ENCODE peak calls at places on chromosome 18, in nine cellular contexts. One of them, this sample, is unnamed.

GRCh38 chr18:59623456-59624383 is 73.5 kb downstream of the CCBE1 start:
- DNase-seq in hippocampal formation: no peak
- DNase-seq in sigmoid colon: no peak
- DNase-seq in ELR: peak
- DNase-seq in G401: no peak
- DNase-seq in iris pigment epithelial cell: peak
- DNase-seq in T-helper 1 cell: no peak
- DNase-seq in retina: no peak
- DNase-seq in NCI-H1092 treated with DMSO at 0.1 percent for 48 hours: no peak
- DNase-seq in this sample: peak

GRCh38 chr18:74370163-74370562 is 54.5 kb downstream of the C18orf63 start:
- DNase-seq in hippocampal formation: no peak
- DNase-seq in sigmoid colon: no peak
- DNase-seq in T-helper 1 cell: no peak
- DNase-seq in iris pigment epithelial cell: no peak
- DNase-seq in G401: no peak
- DNase-seq in ELR: no peak
- DNase-seq in retina: no peak
- DNase-seq in NCI-H1092 treated with DMSO at 0.1 percent for 48 hours: no peak
- DNase-seq in this sample: no peak

GRCh38 chr18:68874361-68874760 is 76.5 kb downstream of the CCDC102B start:
- DNase-seq in hippocampal formation: no peak
- DNase-seq in NCI-H1092 treated with DMSO at 0.1 percent for 48 hours: no peak
- DNase-seq in sigmoid colon: no peak
- DNase-seq in iris pigment epithelial cell: peak
- DNase-seq in ELR: no peak
- DNase-seq in T-helper 1 cell: no peak
- DNase-seq in G401: no peak
- DNase-seq in retina: no peak
- DNase-seq in this sample: peak

GRCh38 chr18:46668135-46668534 is 11.1 kb upstream of the LOXHD1 start:
- DNase-seq in retina: no peak
- DNase-seq in sigmoid colon: peak
- DNase-seq in NCI-H1092 treated with DMSO at 0.1 percent for 48 hours: no peak
- DNase-seq in iris pigment epithelial cell: no peak
- DNase-seq in hippocampal formation: no peak
- DNase-seq in ELR: no peak
- DNase-seq in T-helper 1 cell: no peak
- DNase-seq in G401: peak
- DNase-seq in this sample: no peak

GRCh38 chr18:32086866-32087265 is 4.8 kb upstream of the RNF138 start:
- DNase-seq in NCI-H1092 treated with DMSO at 0.1 percent for 48 hours: no peak
- DNase-seq in G401: no peak
- DNase-seq in T-helper 1 cell: no peak
- DNase-seq in retina: no peak
- DNase-seq in iris pigment epithelial cell: peak
- DNase-seq in hippocampal formation: no peak
- DNase-seq in ELR: peak
- DNase-seq in sigmoid colon: no peak
- DNase-seq in this sample: peak

GRCh38 chr18:46660955-46661749 is 4.1 kb upstream of the LOXHD1 start:
- DNase-seq in G401: peak
- DNase-seq in hippocampal formation: peak
- DNase-seq in sigmoid colon: no peak
- DNase-seq in retina: peak
- DNase-seq in iris pigment epithelial cell: peak
- DNase-seq in ELR: peak
- DNase-seq in T-helper 1 cell: no peak
- DNase-seq in NCI-H1092 treated with DMSO at 0.1 percent for 48 hours: peak
- DNase-seq in this sample: peak

GRCh38 chr18:37516361-37516853 is 49.2 kb downstream of the CELF4 start:
- DNase-seq in NCI-H1092 treated with DMSO at 0.1 percent for 48 hours: no peak
- DNase-seq in T-helper 1 cell: no peak
- DNase-seq in G401: no peak
- DNase-seq in ELR: no peak
- DNase-seq in retina: no peak
- DNase-seq in sigmoid colon: no peak
- DNase-seq in hippocampal formation: no peak
- DNase-seq in iris pigment epithelial cell: no peak
- DNase-seq in this sample: no peak

GRCh38 chr18:31551883-31552282 is 39.8 kb upstream of the TTR start:
- DNase-seq in sigmoid colon: no peak
- DNase-seq in hippocampal formation: no peak
- DNase-seq in T-helper 1 cell: no peak
- DNase-seq in retina: no peak
- DNase-seq in iris pigment epithelial cell: no peak
- DNase-seq in G401: no peak
- DNase-seq in ELR: no peak
- DNase-seq in NCI-H1092 treated with DMSO at 0.1 percent for 48 hours: no peak
- DNase-seq in this sample: no peak

GRCh38 chr18:9521770-9522169 is 46.5 kb downstream of the RALBP1 start:
- DNase-seq in hippocampal formation: no peak
- DNase-seq in sigmoid colon: no peak
- DNase-seq in NCI-H1092 treated with DMSO at 0.1 percent for 48 hours: no peak
- DNase-seq in retina: no peak
- DNase-seq in ELR: no peak
- DNase-seq in T-helper 1 cell: no peak
- DNase-seq in G401: no peak
- DNase-seq in iris pigment epithelial cell: no peak
- DNase-seq in this sample: no peak

GRCh38 chr18:11661430-11661829 is 27.6 kb upstream of the GNAL start:
- DNase-seq in sigmoid colon: no peak
- DNase-seq in G401: no peak
- DNase-seq in ELR: no peak
- DNase-seq in iris pigment epithelial cell: peak
- DNase-seq in T-helper 1 cell: no peak
- DNase-seq in NCI-H1092 treated with DMSO at 0.1 percent for 48 hours: no peak
- DNase-seq in hippocampal formation: no peak
- DNase-seq in retina: no peak
- DNase-seq in this sample: peak

GRCh38 chr18:9683418-9684396 is 24.4 kb upstream of the RAB31 start:
- DNase-seq in retina: no peak
- DNase-seq in iris pigment epithelial cell: peak
- DNase-seq in sigmoid colon: no peak
- DNase-seq in T-helper 1 cell: no peak
- DNase-seq in NCI-H1092 treated with DMSO at 0.1 percent for 48 hours: no peak
- DNase-seq in hippocampal formation: peak
- DNase-seq in G401: peak
- DNase-seq in ELR: peak
- DNase-seq in this sample: peak

GRCh38 chr18:48408111-48408726 is 964 bp downstream of the ZBTB7C start:
- DNase-seq in hippocampal formation: no peak
- DNase-seq in iris pigment epithelial cell: no peak
- DNase-seq in G401: no peak
- DNase-seq in sigmoid colon: no peak
- DNase-seq in ELR: no peak
- DNase-seq in T-helper 1 cell: no peak
- DNase-seq in retina: peak
- DNase-seq in NCI-H1092 treated with DMSO at 0.1 percent for 48 hours: peak
- DNase-seq in this sample: peak

GRCh38 chr18:45006934-45007333 is 326.2 kb downstream of the SETBP1 start:
- DNase-seq in iris pigment epithelial cell: no peak
- DNase-seq in retina: no peak
- DNase-seq in ELR: no peak
- DNase-seq in G401: no peak
- DNase-seq in sigmoid colon: no peak
- DNase-seq in hippocampal formation: no peak
- DNase-seq in T-helper 1 cell: no peak
- DNase-seq in NCI-H1092 treated with DMSO at 0.1 percent for 48 hours: no peak
- DNase-seq in this sample: no peak

GRCh38 chr18:9663377-9663776 is 44.7 kb upstream of the RAB31 start:
- DNase-seq in retina: no peak
- DNase-seq in T-helper 1 cell: no peak
- DNase-seq in iris pigment epithelial cell: no peak
- DNase-seq in ELR: no peak
- DNase-seq in G401: no peak
- DNase-seq in hippocampal formation: no peak
- DNase-seq in NCI-H1092 treated with DMSO at 0.1 percent for 48 hours: no peak
- DNase-seq in sigmoid colon: no peak
- DNase-seq in this sample: peak

GRCh38 chr18:7872569-7872968 is 305.5 kb downstream of the PTPRM start:
- DNase-seq in hippocampal formation: no peak
- DNase-seq in NCI-H1092 treated with DMSO at 0.1 percent for 48 hours: peak
- DNase-seq in iris pigment epithelial cell: peak
- DNase-seq in ELR: peak
- DNase-seq in T-helper 1 cell: no peak
- DNase-seq in G401: no peak
- DNase-seq in sigmoid colon: no peak
- DNase-seq in retina: no peak
- DNase-seq in this sample: peak

GRCh38 chr18:2147424-2147823 is 423.9 kb downstream of the METTL4 start:
- DNase-seq in G401: no peak
- DNase-seq in ELR: peak
- DNase-seq in iris pigment epithelial cell: no peak
- DNase-seq in retina: no peak
- DNase-seq in hippocampal formation: no peak
- DNase-seq in NCI-H1092 treated with DMSO at 0.1 percent for 48 hours: no peak
- DNase-seq in sigmoid colon: no peak
- DNase-seq in T-helper 1 cell: no peak
- DNase-seq in this sample: peak

GRCh38 chr18:31430554-31430953 is 17.0 kb upstream of the DSG3 start:
- DNase-seq in ELR: no peak
- DNase-seq in iris pigment epithelial cell: no peak
- DNase-seq in NCI-H1092 treated with DMSO at 0.1 percent for 48 hours: no peak
- DNase-seq in hippocampal formation: no peak
- DNase-seq in sigmoid colon: no peak
- DNase-seq in retina: no peak
- DNase-seq in T-helper 1 cell: no peak
- DNase-seq in G401: no peak
- DNase-seq in this sample: no peak

GRCh38 chr18:75125359-75126331 is 83.3 kb downstream of the PTGR3 start:
- DNase-seq in NCI-H1092 treated with DMSO at 0.1 percent for 48 hours: no peak
- DNase-seq in ELR: peak
- DNase-seq in T-helper 1 cell: no peak
- DNase-seq in iris pigment epithelial cell: no peak
- DNase-seq in G401: peak
- DNase-seq in sigmoid colon: no peak
- DNase-seq in retina: no peak
- DNase-seq in hippocampal formation: no peak
- DNase-seq in this sample: peak

GRCh38 chr18:41372266-41372665 is 582.8 kb upstream of the PIK3C3 start:
- DNase-seq in NCI-H1092 treated with DMSO at 0.1 percent for 48 hours: no peak
- DNase-seq in retina: no peak
- DNase-seq in hippocampal formation: no peak
- DNase-seq in iris pigment epithelial cell: no peak
- DNase-seq in G401: no peak
- DNase-seq in sigmoid colon: no peak
- DNase-seq in T-helper 1 cell: no peak
- DNase-seq in ELR: peak
- DNase-seq in this sample: peak

GRCh38 chr18:70553961-70554325 is 265.1 kb downstream of the SOCS6 start:
- DNase-seq in hippocampal formation: no peak
- DNase-seq in G401: peak
- DNase-seq in sigmoid colon: no peak
- DNase-seq in NCI-H1092 treated with DMSO at 0.1 percent for 48 hours: peak
- DNase-seq in T-helper 1 cell: no peak
- DNase-seq in retina: peak
- DNase-seq in iris pigment epithelial cell: no peak
- DNase-seq in ELR: no peak
- DNase-seq in this sample: no peak

GRCh38 chr18:33113421-33113820 is 327.1 kb downstream of the CCDC178 start:
- DNase-seq in T-helper 1 cell: no peak
- DNase-seq in iris pigment epithelial cell: no peak
- DNase-seq in hippocampal formation: no peak
- DNase-seq in NCI-H1092 treated with DMSO at 0.1 percent for 48 hours: no peak
- DNase-seq in ELR: no peak
- DNase-seq in G401: no peak
- DNase-seq in retina: no peak
- DNase-seq in sigmoid colon: no peak
- DNase-seq in this sample: no peak

GRCh38 chr18:2572144-2572682 is 856 bp downstream of the NDC80 start:
- DNase-seq in hippocampal formation: no peak
- DNase-seq in iris pigment epithelial cell: no peak
- DNase-seq in retina: no peak
- DNase-seq in sigmoid colon: no peak
- DNase-seq in NCI-H1092 treated with DMSO at 0.1 percent for 48 hours: no peak
- DNase-seq in ELR: peak
- DNase-seq in G401: no peak
- DNase-seq in T-helper 1 cell: no peak
- DNase-seq in this sample: no peak

GRCh38 chr18:28143725-28144124 is 33.2 kb downstream of the CDH2 start:
- DNase-seq in iris pigment epithelial cell: no peak
- DNase-seq in retina: no peak
- DNase-seq in sigmoid colon: no peak
- DNase-seq in NCI-H1092 treated with DMSO at 0.1 percent for 48 hours: no peak
- DNase-seq in ELR: no peak
- DNase-seq in G401: no peak
- DNase-seq in T-helper 1 cell: no peak
- DNase-seq in hippocampal formation: no peak
- DNase-seq in this sample: no peak

GRCh38 chr18:24112874-24113615 is 25.8 kb upstream of the CABYR start:
- DNase-seq in NCI-H1092 treated with DMSO at 0.1 percent for 48 hours: no peak
- DNase-seq in retina: no peak
- DNase-seq in iris pigment epithelial cell: peak
- DNase-seq in T-helper 1 cell: no peak
- DNase-seq in ELR: peak
- DNase-seq in G401: no peak
- DNase-seq in sigmoid colon: no peak
- DNase-seq in hippocampal formation: no peak
- DNase-seq in this sample: peak

GRCh38 chr18:69102959-69103358 is 297.7 kb upstream of the DOK6 start:
- DNase-seq in hippocampal formation: no peak
- DNase-seq in G401: no peak
- DNase-seq in ELR: peak
- DNase-seq in NCI-H1092 treated with DMSO at 0.1 percent for 48 hours: no peak
- DNase-seq in sigmoid colon: no peak
- DNase-seq in T-helper 1 cell: no peak
- DNase-seq in retina: no peak
- DNase-seq in iris pigment epithelial cell: peak
- DNase-seq in this sample: peak

GRCh38 chr18:13877133-13877532 is 38.2 kb downstream of the MC2R start:
- DNase-seq in NCI-H1092 treated with DMSO at 0.1 percent for 48 hours: no peak
- DNase-seq in sigmoid colon: no peak
- DNase-seq in ELR: no peak
- DNase-seq in hippocampal formation: no peak
- DNase-seq in retina: no peak
- DNase-seq in G401: no peak
- DNase-seq in T-helper 1 cell: no peak
- DNase-seq in iris pigment epithelial cell: no peak
- DNase-seq in this sample: no peak

GRCh38 chr18:36139251-36139650 is 9.6 kb downstream of the ELP2 start:
- DNase-seq in T-helper 1 cell: no peak
- DNase-seq in NCI-H1092 treated with DMSO at 0.1 percent for 48 hours: no peak
- DNase-seq in G401: no peak
- DNase-seq in iris pigment epithelial cell: no peak
- DNase-seq in hippocampal formation: no peak
- DNase-seq in ELR: no peak
- DNase-seq in sigmoid colon: no peak
- DNase-seq in retina: no peak
- DNase-seq in this sample: no peak

GRCh38 chr18:10744653-10745052 is 218.8 kb downstream of the NAPG start:
- DNase-seq in retina: no peak
- DNase-seq in iris pigment epithelial cell: no peak
- DNase-seq in ELR: no peak
- DNase-seq in G401: no peak
- DNase-seq in T-helper 1 cell: no peak
- DNase-seq in NCI-H1092 treated with DMSO at 0.1 percent for 48 hours: no peak
- DNase-seq in hippocampal formation: no peak
- DNase-seq in sigmoid colon: no peak
- DNase-seq in this sample: no peak

GRCh38 chr18:23105581-23106219 is 29.6 kb upstream of the CABLES1 start:
- DNase-seq in retina: no peak
- DNase-seq in G401: no peak
- DNase-seq in NCI-H1092 treated with DMSO at 0.1 percent for 48 hours: no peak
- DNase-seq in iris pigment epithelial cell: no peak
- DNase-seq in sigmoid colon: no peak
- DNase-seq in T-helper 1 cell: no peak
- DNase-seq in ELR: no peak
- DNase-seq in hippocampal formation: no peak
- DNase-seq in this sample: no peak

GRCh38 chr18:75200644-75201272 is 8.2 kb downstream of the PTGR3 start:
- DNase-seq in sigmoid colon: no peak
- DNase-seq in iris pigment epithelial cell: no peak
- DNase-seq in retina: no peak
- DNase-seq in T-helper 1 cell: no peak
- DNase-seq in NCI-H1092 treated with DMSO at 0.1 percent for 48 hours: peak
- DNase-seq in hippocampal formation: no peak
- DNase-seq in ELR: peak
- DNase-seq in G401: no peak
- DNase-seq in this sample: no peak

GRCh38 chr18:51235011-51235789 is 37.7 kb upstream of the MEX3C start:
- DNase-seq in NCI-H1092 treated with DMSO at 0.1 percent for 48 hours: no peak
- DNase-seq in G401: no peak
- DNase-seq in retina: peak
- DNase-seq in T-helper 1 cell: no peak
- DNase-seq in sigmoid colon: no peak
- DNase-seq in iris pigment epithelial cell: no peak
- DNase-seq in ELR: peak
- DNase-seq in hippocampal formation: no peak
- DNase-seq in this sample: peak

This sample was measured in M059J.